ENCODE peak calls at places on chromosomes 7 and 10, in five cellular contexts. Z is AG20443, S is left ventricle myocardium inferior, A is A172, D is RPMI7951. Q is an unnamed sample.

GRCh38 chr10:113297226-113297625 is 255.6 kb upstream of the HABP2 start:
- DNase-seq in D (peak), A (peak), S (no peak), Z (peak), Q (no peak)

GRCh38 chr7:113094517-113095249 is 8.1 kb upstream of the GPR85 start:
- DNase-seq in A (no peak), D (no peak), S (no peak), Z (no peak), Q (no peak)

GRCh38 chr7:24896031-24896433 is 83.9 kb downstream of the OSBPL3 start:
- DNase-seq in A (no peak), Z (no peak), S (no peak), D (no peak), Q (no peak)

GRCh38 chr7:7351156-7351555 is 168.8 kb downstream of the C1GALT1 start:
- DNase-seq in S (no peak), D (no peak), A (no peak), Z (no peak), Q (no peak)

GRCh38 chr10:71436268-71436922 is 39.7 kb downstream of the CDH23 start:
- DNase-seq in A (no peak), S (no peak), D (no peak), Z (no peak), Q (peak)

GRCh38 chr10:30833625-30833970 is 198.1 kb downstream of the ZNF438 start:
- DNase-seq in D (no peak), A (no peak), Z (no peak), S (no peak), Q (no peak)

GRCh38 chr10:78846770-78847169 is 222.0 kb upstream of the ZMIZ1 start:
- DNase-seq in A (no peak), D (no peak), Z (no peak), S (peak), Q (peak)

GRCh38 chr10:79123547-79123963 is 54.8 kb downstream of the ZMIZ1 start:
- DNase-seq in Z (no peak), A (no peak), D (no peak), S (no peak), Q (no peak)

GRCh38 chr10:78035025-78035424 is 1.4 kb downstream of the RPS24 start:
- DNase-seq in Z (no peak), A (no peak), S (no peak), D (no peak), Q (no peak)

GRCh38 chr10:15461353-15462108 is 90.4 kb upstream of the FAM171A1 start:
- DNase-seq in A (peak), S (peak), D (peak), Z (peak), Q (no peak)

GRCh38 chr7:118169146-118169545 is 14.8 kb upstream of the LSM8 start:
- DNase-seq in S (no peak), A (no peak), Z (peak), D (no peak), Q (no peak)

GRCh38 chr7:117124585-117125220 is 171.4 kb downstream of the ST7 start:
- DNase-seq in Z (peak), A (peak), S (peak), D (peak), Q (no peak)

GRCh38 chr10:48806282-48806681 is 121.6 kb downstream of the WDFY4 start:
- DNase-seq in S (no peak), D (no peak), A (no peak), Z (no peak), Q (no peak)

GRCh38 chr10:110462308-110463095 is 35.2 kb upstream of the DUSP5 start:
- DNase-seq in S (no peak), Z (no peak), A (no peak), D (no peak), Q (no peak)

GRCh38 chr7:158614695-158615094 is 27.1 kb upstream of the PTPRN2 start:
- DNase-seq in A (no peak), S (no peak), D (no peak), Z (peak), Q (no peak)

GRCh38 chr10:92822060-92822634 is 26.2 kb upstream of the EXOC6 start:
- DNase-seq in A (peak), S (no peak), D (peak), Z (peak), Q (no peak)

GRCh38 chr7:136214356-136214755 is 237.2 kb upstream of the MTPN start:
- DNase-seq in D (no peak), A (no peak), Z (no peak), S (no peak), Q (no peak)

GRCh38 chr7:53611043-53611442 is 575.6 kb downstream of the POM121L12 start:
- DNase-seq in D (no peak), S (no peak), A (no peak), Z (no peak), Q (no peak)

GRCh38 chr7:21261627-21262564 is 166.0 kb upstream of the SP4 start:
- DNase-seq in S (no peak), A (peak), D (peak), Z (peak), Q (no peak)

GRCh38 chr7:2926898-2927405 is 82.8 kb upstream of the GNA12 start:
- DNase-seq in Z (no peak), D (no peak), S (peak), A (no peak), Q (peak)

GRCh38 chr10:119466655-119467054 is 75.9 kb downstream of the RGS10 start:
- DNase-seq in A (peak), Z (no peak), S (no peak), D (peak), Q (no peak)

GRCh38 chr7:37488163-37488759 is 39.6 kb upstream of the ELMO1 start:
- DNase-seq in A (no peak), Z (no peak), D (no peak), S (no peak), Q (no peak)

Q was measured in posterior cingulate gyrus.